ENCODE peak calls at places on chromosomes 1 and 21, in nine cellular contexts. S, D, H, I, Z, T, Q, B and R are unnamed samples.

GRCh38 chr1:220797553-220797952 is 10.8 kb downstream of the MTARC1 start:
- DNase-seq in S (no peak), D (no peak), H (no peak), I (no peak), Z (no peak), T (peak), Q (no peak), B (no peak), R (no peak)

GRCh38 chr1:54944610-54945392 is 35.6 kb upstream of the TMEM61 start:
- DNase-seq in S (peak), D (peak), H (peak), I (peak), Z (peak), T (peak), Q (peak), B (peak), R (peak)

GRCh38 chr1:155698382-155699038 is 9.6 kb downstream of the DAP3 start:
- DNase-seq in S (no peak), D (peak), H (peak), I (peak), Z (no peak), T (peak), Q (no peak), B (no peak), R (no peak)

GRCh38 chr21:38811257-38811656 is 5.5 kb downstream of the ETS2 start:
- DNase-seq in S (no peak), D (peak), H (no peak), I (no peak), Z (no peak), T (peak), Q (no peak), B (no peak), R (no peak)

GRCh38 chr1:220160027-220160426 is 66.1 kb downstream of the IARS2 start:
- DNase-seq in S (no peak), D (no peak), H (no peak), I (no peak), Z (no peak), T (no peak), Q (no peak), B (no peak), R (no peak)

GRCh38 chr1:197638316-197638715 is 137.0 kb downstream of the DENND1B start:
- DNase-seq in S (no peak), D (no peak), H (no peak), I (no peak), Z (no peak), T (no peak), Q (no peak), B (no peak), R (peak)

GRCh38 chr21:39564200-39564599 is 48.5 kb upstream of the B3GALT5 start:
- DNase-seq in S (no peak), D (no peak), H (no peak), I (no peak), Z (no peak), T (no peak), Q (no peak), B (no peak), R (no peak)

GRCh38 chr1:117967472-117967871 is 37.9 kb downstream of the WDR3 start:
- DNase-seq in S (peak), D (peak), H (no peak), I (no peak), Z (no peak), T (peak), Q (no peak), B (no peak), R (no peak)

GRCh38 chr1:197062692-197063091 is 4.4 kb downstream of the F13B start:
- DNase-seq in S (no peak), D (no peak), H (no peak), I (no peak), Z (no peak), T (no peak), Q (no peak), B (no peak), R (no peak)

GRCh38 chr21:43372663-43373386 is 54.1 kb downstream of the SIK1 start:
- DNase-seq in S (no peak), D (no peak), H (no peak), I (no peak), Z (no peak), T (peak), Q (peak), B (no peak), R (no peak)

GRCh38 chr1:198680174-198680871 is 41.5 kb downstream of the PTPRC start:
- DNase-seq in S (no peak), D (no peak), H (no peak), I (no peak), Z (no peak), T (no peak), Q (no peak), B (no peak), R (no peak)

GRCh38 chr21:42214081-42214750 is 4.7 kb upstream of the ABCG1 start:
- DNase-seq in S (no peak), D (no peak), H (no peak), I (no peak), Z (no peak), T (no peak), Q (no peak), B (no peak), R (no peak)

GRCh38 chr1:110515041-110515440 is 3.9 kb downstream of the KCNA10 start:
- DNase-seq in S (no peak), D (no peak), H (no peak), I (no peak), Z (no peak), T (no peak), Q (peak), B (no peak), R (no peak)

GRCh38 chr1:69511426-69512192 is 56.1 kb upstream of the LRRC7 start:
- DNase-seq in S (no peak), D (peak), H (no peak), I (no peak), Z (no peak), T (no peak), Q (no peak), B (no peak), R (no peak)

GRCh38 chr1:28091043-28091781 is 2.8 kb upstream of the EYA3 start:
- DNase-seq in S (peak), D (peak), H (peak), I (peak), Z (peak), T (peak), Q (peak), B (peak), R (peak)

GRCh38 chr1:185733818-185734709 is at the start of gene HMCN1:
- DNase-seq in S (peak), D (peak), H (peak), I (peak), Z (no peak), T (peak), Q (peak), B (no peak), R (no peak)

GRCh38 chr1:33560680-33561079 is 88.2 kb downstream of the ZSCAN20 start:
- DNase-seq in S (no peak), D (no peak), H (no peak), I (no peak), Z (no peak), T (no peak), Q (no peak), B (no peak), R (no peak)

GRCh38 chr1:886311-886710 is 37.4 kb upstream of the SAMD11 start:
- DNase-seq in S (no peak), D (no peak), H (no peak), I (no peak), Z (no peak), T (no peak), Q (no peak), B (no peak), R (no peak)

GRCh38 chr1:162139398-162139685 is 69.9 kb downstream of the NOS1AP start:
- DNase-seq in S (no peak), D (no peak), H (peak), I (no peak), Z (no peak), T (no peak), Q (no peak), B (no peak), R (no peak)

GRCh38 chr1:15531003-15531402 is 4.4 kb downstream of the DNAJC16 start:
- DNase-seq in S (no peak), D (no peak), H (no peak), I (no peak), Z (no peak), T (no peak), Q (no peak), B (no peak), R (no peak)

GRCh38 chr1:32769524-32770220 is 47.5 kb downstream of the YARS1 start:
- DNase-seq in S (no peak), D (peak), H (no peak), I (peak), Z (no peak), T (peak), Q (peak), B (no peak), R (no peak)

GRCh38 chr1:42941640-42942330 is 16.9 kb downstream of the SLC2A1 start:
- DNase-seq in S (no peak), D (peak), H (no peak), I (peak), Z (no peak), T (peak), Q (peak), B (no peak), R (no peak)

GRCh38 chr1:86636898-86637297 is 67.5 kb upstream of the SH3GLB1 start:
- DNase-seq in S (no peak), D (no peak), H (no peak), I (no peak), Z (no peak), T (peak), Q (no peak), B (no peak), R (no peak)

GRCh38 chr1:203080456-203080855 is 5.4 kb downstream of the MYOG start:
- DNase-seq in S (no peak), D (no peak), H (no peak), I (no peak), Z (no peak), T (no peak), Q (no peak), B (no peak), R (no peak)

GRCh38 chr1:143694085-143694484 is 277.7 kb downstream of the FAM72C start:
- DNase-seq in S (no peak), D (no peak), H (no peak), I (no peak), Z (no peak), T (no peak), Q (no peak), B (no peak), R (no peak)

GRCh38 chr1:51636765-51637522 is 20.1 kb downstream of the OSBPL9 start:
- DNase-seq in S (no peak), D (peak), H (no peak), I (peak), Z (no peak), T (peak), Q (no peak), B (no peak), R (no peak)

GRCh38 chr1:192066202-192066601 is 92.1 kb upstream of the RGS18 start:
- DNase-seq in S (no peak), D (no peak), H (no peak), I (peak), Z (no peak), T (no peak), Q (no peak), B (no peak), R (no peak)

GRCh38 chr1:160647329-160647720 is 481 bp upstream of the SLAMF1 start:
- DNase-seq in S (no peak), D (no peak), H (no peak), I (no peak), Z (no peak), T (no peak), Q (no peak), B (no peak), R (no peak)
- H3K4me3 ChIP-seq in S (no peak), D (no peak), H (no peak), I (no peak), Z (peak), T (no peak), Q (peak), B (peak), R (peak)

GRCh38 chr1:159120317-159120716 is 43.8 kb upstream of the AIM2 start:
- DNase-seq in S (no peak), D (no peak), H (no peak), I (no peak), Z (no peak), T (no peak), Q (no peak), B (no peak), R (no peak)
- H3K27ac ChIP-seq in S (no peak), D (no peak), H (no peak), I (no peak), Z (no peak), T (no peak), Q (no peak), B (no peak), R (no peak)

DNA sequence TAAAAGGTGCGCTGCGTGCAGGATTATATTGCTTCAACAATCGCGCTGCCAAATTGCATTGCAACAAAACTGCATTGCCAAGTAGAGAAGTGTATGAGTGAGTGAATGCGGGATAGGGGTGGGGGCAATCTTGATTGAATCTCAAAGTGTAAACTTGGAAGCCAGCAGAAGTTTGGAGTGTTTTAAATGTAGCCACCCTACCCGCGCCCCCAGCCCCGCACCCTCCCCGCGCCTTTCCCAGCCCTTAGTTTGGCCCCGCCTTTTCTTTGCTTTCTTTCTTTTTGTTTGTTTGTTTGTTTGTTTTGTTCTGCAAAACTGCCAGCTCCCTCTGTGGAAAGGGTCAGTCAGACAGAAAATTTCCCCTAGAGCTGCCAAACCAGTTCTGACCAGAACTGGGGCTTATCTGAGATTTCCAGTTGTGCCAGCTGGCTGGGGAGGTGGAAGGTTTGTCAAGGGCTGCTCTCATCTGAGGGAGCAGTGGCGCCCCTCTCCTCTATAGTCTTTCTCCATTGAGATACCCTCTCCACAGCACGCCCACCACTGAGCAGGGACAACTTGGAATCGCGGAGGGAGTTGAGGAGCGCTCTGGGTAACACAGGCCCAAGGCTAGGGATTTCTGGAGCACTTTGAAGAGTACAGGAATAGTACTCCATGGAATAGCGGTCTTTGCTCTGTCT is 666 bp upstream of the BEND5 start:
- DNase-seq in S (peak), D (no peak), H (no peak), I (no peak), Z (no peak), T (no peak), Q (no peak), B (no peak), R (no peak)
- H3K4me3 ChIP-seq in S (peak), D (no peak), H (peak), I (no peak), Z (peak), T (peak), Q (peak), B (peak), R (no peak)

GRCh38 chr1:115168026-115168425 is 78.7 kb upstream of the TSPAN2 start:
- DNase-seq in S (no peak), D (no peak), H (no peak), I (no peak), Z (no peak), T (peak), Q (no peak), B (no peak), R (no peak)
- H3K27ac ChIP-seq in S (no peak), D (peak), H (no peak), I (no peak), Z (no peak), T (peak), Q (no peak), B (no peak), R (no peak)

GRCh38 chr1:178939328-178939727 is 68.5 kb upstream of the ANGPTL1 start:
- DNase-seq in S (no peak), D (peak), H (no peak), I (no peak), Z (no peak), T (no peak), Q (no peak), B (no peak), R (no peak)
- H3K4me3 ChIP-seq in S (no peak), D (no peak), H (no peak), I (no peak), Z (no peak), T (no peak), Q (no peak), B (no peak), R (no peak)

GRCh38 chr1:9505142-9505541 is 34.1 kb upstream of the SLC25A33 start:
- DNase-seq in S (peak), D (no peak), H (no peak), I (no peak), Z (no peak), T (no peak), Q (no peak), B (no peak), R (no peak)
- H3K27ac ChIP-seq in S (no peak), D (no peak), H (no peak), I (no peak), Z (no peak), T (no peak), Q (no peak), B (no peak), R (no peak)

GRCh38 chr1:205495237-205495823 is 9.1 kb upstream of the CDK18 start:
- DNase-seq in S (no peak), D (no peak), H (no peak), I (peak), Z (no peak), T (no peak), Q (no peak), B (no peak), R (no peak)

GRCh38 chr1:205494119-205494518 is 10.3 kb upstream of the CDK18 start:
- DNase-seq in S (no peak), D (no peak), H (no peak), I (no peak), Z (no peak), T (no peak), Q (no peak), B (no peak), R (no peak)

GRCh38 chr1:205499789-205500188 is 4.7 kb upstream of the CDK18 start:
- DNase-seq in S (no peak), D (no peak), H (no peak), I (no peak), Z (no peak), T (no peak), Q (no peak), B (no peak), R (no peak)

GRCh38 chr1:205497351-205497750 is 7.1 kb upstream of the CDK18 start:
- DNase-seq in S (no peak), D (no peak), H (no peak), I (no peak), Z (no peak), T (no peak), Q (no peak), B (no peak), R (no peak)

DNA sequence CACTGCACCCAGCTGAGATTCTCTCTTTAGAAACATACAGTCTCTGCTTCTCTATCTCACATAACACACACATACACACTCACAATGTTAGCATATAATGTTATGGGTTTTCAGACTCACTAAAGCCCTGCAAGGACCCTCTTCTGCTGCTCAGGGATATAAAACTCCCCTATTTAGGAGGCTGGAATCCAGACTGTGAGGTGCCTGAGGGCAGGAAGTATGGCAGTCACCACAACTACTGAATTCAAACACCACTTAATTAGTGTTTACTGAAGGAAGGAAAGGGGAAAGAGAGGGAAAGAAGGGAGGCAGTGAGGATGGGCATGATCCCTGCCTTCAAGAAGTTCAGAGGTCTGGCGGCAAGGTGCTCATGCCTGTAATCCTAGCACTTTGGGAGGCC is 7.8 kb upstream of the CDK18 start:
- DNase-seq in S (no peak), D (no peak), H (no peak), I (no peak), Z (no peak), T (no peak), Q (no peak), B (no peak), R (no peak)
- H3K4me3 ChIP-seq in S (no peak), D (no peak), H (no peak), I (no peak), Z (no peak), T (no peak), Q (no peak), B (no peak), R (no peak)